ENCODE peak calls at places on chromosome 14, in seven cellular contexts. C is fibroblast of lung, J is GM23248, X is HCT116, L is neural progenitor cell, Q is keratinocyte, D is mammary epithelial cell. Z is an unnamed sample. For H4K20me1, the result is how much of the 10 kb centered on the place peaks cover.

GRCh38 chr14:53780156-53780555 is 176.5 kb downstream of the BMP4 start:
- DNase-seq in C (no peak), J (no peak), X (no peak), L (no peak), Q (no peak), D (no peak), Z (no peak)

GRCh38 chr14:103512701-103513611 is 9.7 kb downstream of the CKB start:
- DNase-seq in C (peak), J (peak), X (no peak), L (no peak), Q (peak), D (peak), Z (peak)

GRCh38 chr14:103281496-103282231 is 52.4 kb upstream of the EIF5 start:
- DNase-seq in C (peak), J (peak), X (no peak), L (peak), Q (no peak), D (peak), Z (peak)

GRCh38 chr14:39734306-39734705 is 302.1 kb upstream of the FBXO33 start:
- DNase-seq in C (no peak), J (no peak), X (no peak), L (no peak), Q (no peak), D (no peak), Z (no peak)

GRCh38 chr14:23071244-23071974 is 14.1 kb upstream of the CDH24 start:
- DNase-seq in C (peak), J (peak), X (no peak), L (peak), Q (no peak), D (peak), Z (peak)

GRCh38 chr14:61211476-61212262 is 69.5 kb downstream of the TMEM30B start:
- DNase-seq in C (no peak), J (no peak), X (no peak), L (no peak), Q (no peak), D (no peak), Z (no peak)

GRCh38 chr14:29716150-29716549 is 211.5 kb downstream of the PRKD1 start:
- DNase-seq in C (peak), J (peak), X (no peak), L (no peak), Q (no peak), D (no peak), Z (no peak)

GRCh38 chr14:102590667-102591099 is 1.8 kb upstream of the RCOR1 start:
- DNase-seq in C (peak), J (peak), X (peak), L (peak), Q (no peak), D (peak), Z (peak)

GRCh38 chr14:22300646-22301045 is 288.4 kb downstream of the DAD1 start:
- DNase-seq in C (no peak), J (no peak), X (no peak), L (no peak), Q (no peak), D (no peak), Z (no peak)

GRCh38 chr14:98131406-98131805 is 1140.6 kb downstream of the BCL11B start:
- DNase-seq in C (no peak), J (no peak), X (no peak), L (no peak), Q (no peak), D (no peak), Z (no peak)

GRCh38 chr14:37019488-37019887 is 152.9 kb downstream of the SLC25A21 start:
- DNase-seq in C (no peak), J (no peak), X (no peak), L (no peak), Q (no peak), D (no peak), Z (no peak)

GRCh38 chr14:34457186-34457585 is 4.9 kb downstream of the SPTSSA start:
- DNase-seq in C (no peak), J (no peak), X (no peak), L (no peak), Q (no peak), D (no peak), Z (no peak)

GRCh38 chr14:99255621-99256482 is 16.1 kb downstream of the BCL11B start:
- DNase-seq in C (no peak), J (no peak), X (no peak), L (no peak), Q (no peak), D (no peak), Z (no peak)
- H4K20me1 ChIP-seq in C (under half), J (under half), X (under half), L (under half), Q (under half), D (under half), Z (under half)

GRCh38 chr14:100236873-100237272 is 2.1 kb upstream of the YY1 start:
- DNase-seq in C (no peak), J (no peak), X (no peak), L (no peak), Q (no peak), D (no peak), Z (no peak)
- H3K4me3 ChIP-seq in C (peak), J (peak), X (peak), L (peak), Q (peak), D (peak), Z (peak)

DNA sequence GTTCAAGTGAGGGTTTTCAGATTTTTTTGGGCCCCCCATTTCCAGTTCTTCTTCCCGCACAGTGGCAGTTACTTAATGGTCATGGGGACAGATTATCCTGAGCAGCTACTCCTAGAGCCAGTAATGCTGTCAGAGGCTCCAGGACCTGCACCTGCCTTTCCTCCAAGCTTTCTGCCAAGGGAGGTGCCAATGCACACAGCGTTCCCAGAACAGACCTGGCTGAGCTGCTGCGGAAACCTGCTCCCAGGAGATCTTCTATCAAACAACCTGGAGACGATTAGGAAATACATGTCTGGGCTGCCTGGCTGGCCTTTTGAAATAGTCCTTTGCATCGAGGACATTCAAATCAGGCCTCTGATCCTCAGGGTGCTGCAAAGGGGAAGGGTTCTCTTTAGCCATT is 120.9 kb downstream of the SLC8A3 start:
- DNase-seq in C (no peak), J (no peak), X (no peak), L (no peak), Q (no peak), D (no peak), Z (no peak)
- H4K20me1 ChIP-seq in C (under half), J (under half), X (under half), L (under half), Q (under half), D (under half), Z (under half)

GRCh38 chr14:73755434-73756014 is 41.3 kb upstream of the PNMA1 start:
- DNase-seq in C (no peak), J (peak), X (no peak), L (no peak), Q (no peak), D (peak), Z (peak)
- H3K4me3 ChIP-seq in C (no peak), J (peak), X (no peak), L (no peak), Q (no peak), D (no peak), Z (peak)

GRCh38 chr14:99541677-99542470 is 60.7 kb downstream of the CCNK start:
- DNase-seq in C (no peak), J (no peak), X (no peak), L (no peak), Q (no peak), D (no peak), Z (peak)
- H4K20me1 ChIP-seq in C (under half), J (under half), X (under half), L (half or more), Q (under half), D (under half), Z (under half)

DNA sequence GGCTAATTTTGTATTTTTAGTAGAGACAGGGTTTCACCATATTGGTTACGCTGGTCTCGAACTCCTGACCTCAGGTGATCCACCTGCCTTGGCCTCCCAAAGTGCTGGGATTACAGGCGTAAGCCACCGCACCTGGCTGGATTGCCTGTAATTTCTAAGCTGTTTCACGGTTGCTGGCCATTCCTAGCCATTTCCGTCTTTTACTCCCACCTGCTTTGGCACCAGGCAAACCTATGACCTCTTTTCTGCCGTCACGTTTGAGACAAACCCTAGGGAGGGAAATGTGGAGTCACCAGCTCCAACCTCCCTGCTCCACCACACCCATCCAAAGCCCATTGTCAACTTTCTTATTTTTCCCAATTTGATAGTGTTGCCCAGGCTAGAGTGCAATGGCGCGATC is 1.2 kb downstream of the GPR132 start:
- DNase-seq in C (no peak), J (no peak), X (no peak), L (no peak), Q (no peak), D (no peak), Z (no peak)
- H3K4me3 ChIP-seq in C (no peak), J (no peak), X (no peak), L (no peak), Q (no peak), D (no peak), Z (no peak)

GRCh38 chr14:72186461-72187035 is 254.3 kb downstream of the RGS6 start:
- DNase-seq in C (no peak), J (no peak), X (no peak), L (no peak), Q (no peak), D (no peak), Z (no peak)
- H4K20me1 ChIP-seq in C (under half), J (under half), X (under half), L (under half), Q (under half), D (under half), Z (under half)

DNA sequence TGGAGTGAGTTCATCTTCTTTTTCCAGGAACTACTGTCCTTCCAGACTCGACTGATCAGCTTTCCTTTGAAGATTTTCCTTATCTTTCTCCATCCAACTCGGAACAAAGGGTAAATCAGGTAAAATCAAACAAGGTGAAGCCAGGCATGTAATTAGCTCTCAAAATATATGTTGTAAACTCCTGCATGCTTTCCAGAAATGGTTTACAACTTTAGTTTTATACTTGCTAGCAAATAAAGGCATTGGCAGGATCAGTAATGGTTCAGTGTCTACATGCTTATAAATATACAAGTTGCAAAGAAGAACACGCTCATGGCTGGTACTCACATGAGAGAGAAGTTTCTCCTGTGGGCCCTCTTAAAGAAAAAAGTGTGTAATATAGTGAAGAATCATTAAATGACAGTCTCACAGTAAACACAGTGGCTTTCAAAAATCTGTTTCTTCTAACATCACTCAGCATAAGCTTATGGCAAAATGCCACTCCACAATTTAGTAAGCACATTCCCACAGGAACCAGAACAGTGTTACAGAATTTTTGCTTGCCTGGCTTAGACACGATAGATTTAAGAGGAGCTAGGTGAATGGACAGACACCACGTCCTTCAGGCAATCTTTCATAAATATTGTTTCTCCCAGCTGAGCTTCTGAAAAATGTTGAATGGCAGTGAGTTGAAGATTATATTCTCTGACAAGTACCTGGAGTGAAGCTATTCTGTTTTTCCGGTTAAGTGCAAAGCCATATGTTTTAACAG is 102.3 kb downstream of the FSCB start:
- DNase-seq in C (peak), J (no peak), X (no peak), L (no peak), Q (no peak), D (no peak), Z (no peak)
- H3K4me3 ChIP-seq in C (no peak), J (no peak), X (no peak), L (no peak), Q (no peak), D (no peak), Z (no peak)

GRCh38 chr14:68176687-68177086 is 357.1 kb downstream of the RAD51B start:
- DNase-seq in C (no peak), J (no peak), X (no peak), L (no peak), Q (no peak), D (no peak), Z (no peak)

GRCh38 chr14:68172664-68173063 is 353.1 kb downstream of the RAD51B start:
- DNase-seq in C (no peak), J (no peak), X (peak), L (no peak), Q (no peak), D (no peak), Z (no peak)

GRCh38 chr14:68174446-68174845 is 354.9 kb downstream of the RAD51B start:
- DNase-seq in C (no peak), J (no peak), X (no peak), L (no peak), Q (no peak), D (no peak), Z (no peak)

GRCh38 chr14:68172216-68172615 is 352.6 kb downstream of the RAD51B start:
- DNase-seq in C (no peak), J (no peak), X (no peak), L (no peak), Q (no peak), D (no peak), Z (no peak)

DNA sequence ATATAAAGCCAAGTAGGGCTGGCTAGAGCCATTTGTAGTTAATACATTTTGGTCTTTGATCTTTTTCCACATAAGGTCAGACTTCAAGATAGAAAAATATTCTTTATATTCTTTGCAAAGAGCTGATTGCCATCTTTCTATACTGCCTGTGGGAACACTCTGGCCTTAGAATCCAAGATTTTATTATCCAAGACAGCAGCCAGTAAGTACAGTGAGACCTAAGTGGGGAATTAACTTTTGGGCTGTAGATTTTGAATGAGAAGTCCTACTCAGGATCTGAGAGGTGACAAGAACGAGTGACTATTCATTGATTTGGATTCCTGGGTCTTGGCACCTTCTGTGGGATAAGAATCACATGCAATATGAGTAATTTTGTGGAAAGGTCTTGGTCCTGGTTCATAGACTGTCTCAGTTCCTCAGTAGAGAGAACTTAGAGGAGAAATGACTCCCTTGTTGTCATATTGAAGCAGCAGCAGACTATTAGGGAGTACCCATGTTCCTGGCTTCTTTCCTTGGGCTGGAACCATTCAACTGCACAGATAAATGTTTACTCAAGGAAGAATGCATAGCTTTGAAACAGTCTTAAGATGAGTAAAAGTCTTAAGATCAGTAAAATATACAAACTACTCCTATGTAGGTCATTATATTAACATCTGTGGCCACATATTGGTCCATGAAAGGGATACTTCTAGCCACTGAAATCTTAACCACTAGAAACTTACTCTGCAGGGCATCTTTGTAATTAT is 353.8 kb downstream of the RAD51B start:
- DNase-seq in C (peak), J (peak), X (no peak), L (no peak), Q (no peak), D (no peak), Z (no peak)
- H4K20me1 ChIP-seq in C (under half), J (under half), X (under half), L (under half), Q (under half), D (under half), Z (under half)